ENCODE peak calls at places on chromosomes 11 and 22, in seven cellular contexts. F is GM12892; Z is AG08395; L is posterior cingulate gyrus; B is stimulated activated CD8-positive, alpha-beta memory T cell treated with anti-CD3 and anti-CD28 coated beads, Interleukin-2, amount 100 ng/mL, for 1 hour; U is stimulated activated CD4-positive, alpha-beta T cell treated with anti-CD3 and anti-CD28 coated beads, Interleukin-1b, Interleukin-23, amount 100 ng/mL, for 1 hour; E is Peyer's patch. N is an unnamed sample.
A peak's percentile ranks its signal among the peaks of the same experiment; 100 is the strongest.

GRCh38 chr11:20110908-20111669 is 49.2 kb downstream of the DBX1 start:
- DNase-seq in F (peak; percentile 50), Z (peak; percentile 54), L (no peak), B (no peak), U (no peak), E (no peak), N (peak; percentile 80)

GRCh38 chr22:45171830-45172229 is 8.1 kb downstream of the NUP50 start:
- DNase-seq in F (no peak), Z (no peak), L (no peak), B (no peak), U (no peak), E (no peak), N (no peak)

GRCh38 chr22:37103696-37104452 is 5.6 kb downstream of the TMPRSS6 start:
- DNase-seq in F (no peak), Z (no peak), L (no peak), B (no peak), U (no peak), E (no peak), N (no peak)

GRCh38 chr22:42078469-42079318 is 806 bp upstream of the SMDT1 start:
- DNase-seq in F (peak; percentile 44), Z (no peak), L (no peak), B (no peak), U (no peak), E (no peak), N (no peak)

GRCh38 chr11:66278396-66279091 is 569 bp downstream of the CNIH2 start:
- DNase-seq in F (no peak), Z (no peak), L (no peak), B (no peak), U (no peak), E (no peak), N (peak; percentile 5)

GRCh38 chr11:45100338-45100737 is 46.1 kb upstream of the PRDM11 start:
- DNase-seq in F (no peak), Z (peak; percentile 41), L (no peak), B (no peak), U (no peak), E (no peak), N (peak; percentile 60)

GRCh38 chr11:75242722-75243600 is 2.4 kb downstream of the TPBGL start:
- DNase-seq in F (no peak), Z (no peak), L (no peak), B (no peak), U (no peak), E (no peak), N (no peak)

GRCh38 chr11:73566977-73567755 is 30.7 kb downstream of the FAM168A start:
- DNase-seq in F (no peak), Z (no peak), L (no peak), B (no peak), U (no peak), E (no peak), N (no peak)

GRCh38 chr22:50398698-50399648 is 55.8 kb downstream of the PPP6R2 start:
- DNase-seq in F (no peak), Z (no peak), L (no peak), B (no peak), U (no peak), E (no peak), N (no peak)

N was measured in HCEC 1CT.